ENCODE peak calls at places on chromosomes 2 and 18, in seven cellular contexts. W is cardiac muscle cell, Y is mammary epithelial cell, Z is neural progenitor cell, G is upper lobe of left lung, J is B cell, C is hepatocyte. V is an unnamed sample.

GRCh38 chr2:150490466-150490865 is 3.0 kb upstream of the RND3 start:
- DNase-seq in W (no peak), Y (no peak), Z (no peak), G (no peak), J (no peak), C (no peak), V (no peak)

GRCh38 chr2:214376631-214377624 is 33.9 kb upstream of the VWC2L start:
- DNase-seq in W (no peak), Y (peak; percentile 59), Z (no peak), G (no peak), J (no peak), C (no peak), V (no peak)

GRCh38 chr2:215753808-215754207 is 259.5 kb downstream of the MREG start:
- DNase-seq in W (no peak), Y (no peak), Z (no peak), G (no peak), J (no peak), C (no peak), V (no peak)

GRCh38 chr18:3722662-3723433 is 272.9 kb downstream of the TGIF1 start:
- DNase-seq in W (no peak), Y (no peak), Z (no peak), G (no peak), J (no peak), C (peak; percentile 55), V (no peak)

GRCh38 chr2:196823750-196824149 is 14.6 kb upstream of the C2orf66 start:
- DNase-seq in W (peak; percentile 71), Y (peak; percentile 67), Z (no peak), G (no peak), J (no peak), C (peak; percentile 13), V (peak; percentile 33)

GRCh38 chr2:226307440-226308365 is 491.9 kb downstream of the IRS1 start:
- DNase-seq in W (no peak), Y (no peak), Z (no peak), G (no peak), J (no peak), C (no peak), V (no peak)

GRCh38 chr18:34773378-34773777 is 63.3 kb downstream of the DTNA start:
- DNase-seq in W (no peak), Y (no peak), Z (no peak), G (no peak), J (no peak), C (no peak), V (no peak)

GRCh38 chr18:2960983-2961696 is 51.8 kb downstream of the LPIN2 start:
- DNase-seq in W (no peak), Y (no peak), Z (no peak), G (no peak), J (no peak), C (no peak), V (no peak)

GRCh38 chr2:71746946-71747501 is 293.7 kb downstream of the DYSF start:
- DNase-seq in W (peak; percentile 55), Y (peak; percentile 9), Z (no peak), G (peak; percentile 81), J (no peak), C (no peak), V (peak; percentile 51)

GRCh38 chr2:8962890-8963289 is 40.6 kb downstream of the MBOAT2 start:
- DNase-seq in W (no peak), Y (no peak), Z (no peak), G (no peak), J (no peak), C (no peak), V (no peak)

GRCh38 chr2:220553150-220553549 is 925.7 kb downstream of the SLC4A3 start:
- DNase-seq in W (peak; percentile 13), Y (no peak), Z (no peak), G (no peak), J (no peak), C (no peak), V (no peak)

GRCh38 chr2:128316777-128317185 is 1.9 kb downstream of the HS6ST1 start:
- DNase-seq in W (no peak), Y (peak; percentile 12), Z (no peak), G (no peak), J (no peak), C (peak; percentile 9), V (no peak)

GRCh38 chr18:58590231-58590630 is 38.7 kb downstream of the ALPK2 start:
- DNase-seq in W (peak; percentile 95), Y (no peak), Z (peak; percentile 25), G (no peak), J (no peak), C (peak; percentile 47), V (no peak)

DNA sequence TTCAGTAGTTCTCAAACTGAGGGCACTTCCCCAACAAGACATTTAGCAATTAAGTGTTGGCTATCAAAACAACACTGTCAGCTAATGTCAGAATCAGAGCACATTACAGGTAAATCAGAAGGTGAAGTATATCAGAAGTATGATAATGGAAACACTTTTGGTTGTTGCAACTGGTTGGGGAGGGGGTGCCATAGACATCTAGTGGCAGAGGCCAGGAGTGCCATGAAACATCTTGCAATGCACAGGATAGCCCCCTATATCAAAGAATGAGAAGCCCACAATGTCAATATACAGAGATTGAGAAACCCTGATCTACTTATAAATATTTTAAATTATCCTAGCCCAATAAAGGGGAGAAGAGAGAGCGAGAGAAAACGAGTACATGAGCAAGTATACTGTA is 4.9 kb upstream of the XPO1 start:
- DNase-seq in W (no peak), Y (no peak), Z (no peak), G (no peak), J (no peak), C (no peak), V (no peak)
- TF ChIP-seq CTCF in W (no peak), Y (no peak), Z (peak; percentile 25), G (no peak), J (peak; percentile 29), C (no peak), V (no peak)

GRCh38 chr2:235499306-235499812 is 5.5 kb downstream of the AGAP1 start:
- DNase-seq in W (no peak), Y (no peak), Z (no peak), G (peak; percentile 24), J (no peak), C (no peak), V (no peak)

GRCh38 chr2:235500110-235500760 is 6.4 kb downstream of the AGAP1 start:
- DNase-seq in W (no peak), Y (no peak), Z (no peak), G (no peak), J (no peak), C (no peak), V (no peak)

GRCh38 chr2:235497096-235497495 is 3.3 kb downstream of the AGAP1 start:
- DNase-seq in W (no peak), Y (no peak), Z (no peak), G (no peak), J (no peak), C (no peak), V (no peak)

GRCh38 chr2:235500761-235501662 is 7.2 kb downstream of the AGAP1 start:
- DNase-seq in W (peak; percentile 61), Y (peak; percentile 37), Z (peak; percentile 32), G (no peak), J (no peak), C (no peak), V (peak; percentile 62)

DNA sequence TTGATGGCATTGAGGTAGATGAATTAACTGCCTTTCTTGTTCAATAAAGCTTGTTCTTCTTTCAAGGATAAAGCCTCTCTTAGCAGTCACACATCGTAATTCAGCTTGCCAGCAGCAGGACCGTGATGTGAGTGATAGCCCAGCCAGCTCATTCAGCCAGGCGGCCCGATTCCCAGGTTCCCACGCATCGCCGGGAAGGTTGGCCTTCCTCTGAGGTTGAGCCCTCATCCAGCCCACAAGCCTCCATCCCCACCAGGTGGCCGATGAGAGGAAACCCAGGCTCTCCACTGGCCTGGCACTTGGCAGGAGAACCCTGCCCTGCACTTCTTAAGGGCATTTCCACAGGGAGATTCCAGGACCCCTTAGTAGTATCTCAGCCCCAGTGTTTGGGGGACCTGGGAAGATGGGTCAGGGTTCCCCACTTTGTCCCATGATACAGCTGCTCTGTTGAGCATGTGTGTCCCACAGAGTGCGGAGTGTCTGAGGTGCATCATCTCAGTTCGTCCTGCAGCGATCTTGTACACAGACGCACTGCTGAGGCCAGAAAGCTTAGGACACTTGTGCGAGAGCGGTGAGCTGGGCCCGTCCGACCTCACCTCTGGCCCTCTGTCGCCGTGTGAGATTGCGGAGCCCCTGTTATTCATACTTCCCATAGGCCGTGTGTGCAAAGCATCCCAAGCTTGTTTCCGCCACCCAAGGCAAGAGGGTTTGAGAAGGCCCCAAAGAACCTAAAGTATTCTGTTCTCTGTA is 4.9 kb downstream of the AGAP1 start:
- DNase-seq in W (no peak), Y (no peak), Z (peak; percentile 42), G (peak; percentile 50), J (no peak), C (no peak), V (peak; percentile 17)
- TF ChIP-seq CTCF in W (no peak), Y (peak; percentile 30), Z (peak; percentile 20), G (peak; percentile 19), J (no peak), C (peak; percentile 5), V (no peak)

DNA sequence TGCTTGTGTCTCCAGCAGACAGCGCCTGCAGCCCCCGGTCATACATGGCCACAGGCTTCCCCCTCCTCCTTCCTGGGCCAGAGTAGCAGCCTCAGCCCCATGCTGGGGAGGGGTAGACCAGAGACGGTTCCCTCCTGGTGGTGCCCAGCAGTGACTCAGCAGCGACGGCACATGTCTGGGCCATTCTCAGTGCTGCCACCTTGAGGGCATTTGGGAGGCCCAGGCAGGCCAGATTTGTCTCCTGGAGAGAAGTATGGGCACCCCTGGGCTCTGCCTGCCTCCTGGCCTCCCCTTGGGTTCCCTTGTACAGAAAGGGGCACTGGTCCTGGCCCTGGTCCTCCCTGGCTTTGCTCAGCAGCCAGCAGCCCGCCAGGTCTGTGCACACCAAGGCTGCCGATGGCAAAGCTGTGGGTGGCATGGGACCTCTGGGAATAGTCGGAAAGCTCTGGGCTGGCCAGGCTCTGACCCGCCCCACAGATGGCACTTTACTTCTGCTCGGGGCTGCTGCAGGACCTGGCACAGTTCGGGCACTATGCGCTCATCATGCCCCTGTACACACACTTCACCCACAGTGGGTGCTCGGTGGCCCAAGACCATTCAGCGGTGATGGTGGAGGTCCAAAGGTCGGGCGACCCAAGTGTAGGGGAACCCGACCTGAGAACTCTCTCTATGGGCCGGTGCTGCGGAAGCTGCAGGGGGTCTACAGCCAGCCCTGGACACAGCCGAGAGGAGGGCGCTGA is 11.4 kb upstream of the ALPI start:
- DNase-seq in W (peak; percentile 61), Y (peak; percentile 54), Z (peak; percentile 50), G (peak; percentile 61), J (peak; percentile 50), C (peak; percentile 69), V (peak; percentile 79)
- TF ChIP-seq CTCF in W (peak; percentile 69), Y (peak; percentile 75), Z (peak; percentile 54), G (peak; percentile 52), J (peak; percentile 62), C (peak; percentile 45), V (peak; percentile 63)

GRCh38 chr18:75305984-75306383 is 95.4 kb downstream of the TSHZ1 start:
- DNase-seq in W (no peak), Y (no peak), Z (no peak), G (no peak), J (no peak), C (no peak), V (no peak)

GRCh38 chr18:75307530-75307929 is 96.9 kb downstream of the TSHZ1 start:
- DNase-seq in W (no peak), Y (no peak), Z (no peak), G (no peak), J (no peak), C (no peak), V (no peak)

GRCh38 chr18:75304678-75305557 is 94.3 kb downstream of the TSHZ1 start:
- DNase-seq in W (no peak), Y (no peak), Z (no peak), G (peak; percentile 40), J (no peak), C (no peak), V (no peak)

GRCh38 chr18:75314117-75314516 is 103.5 kb downstream of the TSHZ1 start:
- DNase-seq in W (no peak), Y (no peak), Z (no peak), G (no peak), J (no peak), C (no peak), V (no peak)

GRCh38 chr18:75309564-75309963 is 99.0 kb downstream of the TSHZ1 start:
- DNase-seq in W (no peak), Y (no peak), Z (no peak), G (no peak), J (no peak), C (no peak), V (no peak)
- TF ChIP-seq CTCF in W (no peak), Y (no peak), Z (no peak), G (no peak), J (no peak), C (no peak), V (no peak)